ENCODE peak calls at places on chromosomes 6 and 20, in six cellular contexts. One of them, this sample, is unnamed.

GRCh38 chr6:40894962-40895799 is 143.8 kb downstream of the UNC5CL start:
- DNase-seq in HCT116: peak; percentile 40
- DNase-seq in psoas muscle: peak; percentile 73
- DNase-seq in mucosa of descending colon: peak; percentile 70
- DNase-seq in hepatocyte: peak; percentile 82
- DNase-seq in endodermal cell: peak; percentile 94
- DNase-seq in this sample: no peak

GRCh38 chr6:29926795-29927427 is 15.4 kb upstream of the HLA-A start:
- DNase-seq in HCT116: no peak
- DNase-seq in psoas muscle: peak; percentile 81
- DNase-seq in mucosa of descending colon: peak; percentile 91
- DNase-seq in hepatocyte: peak; percentile 66
- DNase-seq in endodermal cell: peak; percentile 78
- DNase-seq in this sample: peak; percentile 78

GRCh38 chr6:107917468-107918375 is 40.3 kb downstream of the SEC63 start:
- DNase-seq in HCT116: peak; percentile 7
- DNase-seq in psoas muscle: no peak
- DNase-seq in mucosa of descending colon: no peak
- DNase-seq in hepatocyte: no peak
- DNase-seq in endodermal cell: peak; percentile 62
- DNase-seq in this sample: no peak

GRCh38 chr6:122381494-122382083 is 17.9 kb upstream of the HSF2 start:
- DNase-seq in HCT116: peak; percentile 68
- DNase-seq in psoas muscle: peak; percentile 56
- DNase-seq in mucosa of descending colon: peak; percentile 72
- DNase-seq in hepatocyte: peak; percentile 84
- DNase-seq in endodermal cell: peak; percentile 82
- DNase-seq in this sample: peak; percentile 17

GRCh38 chr6:97765480-97765879 is 482.5 kb upstream of the MMS22L start:
- DNase-seq in HCT116: no peak
- DNase-seq in psoas muscle: no peak
- DNase-seq in mucosa of descending colon: no peak
- DNase-seq in hepatocyte: no peak
- DNase-seq in endodermal cell: no peak
- DNase-seq in this sample: no peak

GRCh38 chr6:8993111-8993510 is 557.8 kb upstream of the SLC35B3 start:
- DNase-seq in HCT116: no peak
- DNase-seq in psoas muscle: no peak
- DNase-seq in mucosa of descending colon: no peak
- DNase-seq in hepatocyte: no peak
- DNase-seq in endodermal cell: no peak
- DNase-seq in this sample: no peak

GRCh38 chr6:76771076-76771634 is 692.1 kb downstream of the HTR1B start:
- DNase-seq in HCT116: no peak
- DNase-seq in psoas muscle: no peak
- DNase-seq in mucosa of descending colon: no peak
- DNase-seq in hepatocyte: no peak
- DNase-seq in endodermal cell: no peak
- DNase-seq in this sample: no peak

GRCh38 chr6:56802570-56802969 is 152.3 kb upstream of the BEND6 start:
- DNase-seq in HCT116: no peak
- DNase-seq in psoas muscle: no peak
- DNase-seq in mucosa of descending colon: peak; percentile 23
- DNase-seq in hepatocyte: no peak
- DNase-seq in endodermal cell: no peak
- DNase-seq in this sample: no peak

GRCh38 chr6:16318538-16318937 is 80.2 kb downstream of the GMPR start:
- DNase-seq in HCT116: no peak
- DNase-seq in psoas muscle: no peak
- DNase-seq in mucosa of descending colon: no peak
- DNase-seq in hepatocyte: no peak
- DNase-seq in endodermal cell: no peak
- DNase-seq in this sample: peak; percentile 17

GRCh38 chr20:21523895-21524294 is 10.0 kb upstream of the NKX2-2 start:
- DNase-seq in HCT116: no peak
- DNase-seq in psoas muscle: no peak
- DNase-seq in mucosa of descending colon: no peak
- DNase-seq in hepatocyte: no peak
- DNase-seq in endodermal cell: no peak
- DNase-seq in this sample: no peak

GRCh38 chr6:160141001-160141726 is 19.5 kb downstream of the SLC22A1 start:
- DNase-seq in HCT116: no peak
- DNase-seq in psoas muscle: no peak
- DNase-seq in mucosa of descending colon: peak; percentile 32
- DNase-seq in hepatocyte: peak; percentile 61
- DNase-seq in endodermal cell: peak; percentile 20
- DNase-seq in this sample: no peak

GRCh38 chr6:34816635-34817301 is 24.9 kb downstream of the BLTP3A start:
- DNase-seq in HCT116: no peak
- DNase-seq in psoas muscle: no peak
- DNase-seq in mucosa of descending colon: no peak
- DNase-seq in hepatocyte: no peak
- DNase-seq in endodermal cell: no peak
- DNase-seq in this sample: no peak

GRCh38 chr20:16393836-16394235 is 179.4 kb downstream of the KIF16B start:
- DNase-seq in HCT116: no peak
- DNase-seq in psoas muscle: no peak
- DNase-seq in mucosa of descending colon: no peak
- DNase-seq in hepatocyte: no peak
- DNase-seq in endodermal cell: no peak
- DNase-seq in this sample: no peak

GRCh38 chr6:164926686-164927085 is 382.7 kb downstream of the C6orf118 start:
- DNase-seq in HCT116: no peak
- DNase-seq in psoas muscle: no peak
- DNase-seq in mucosa of descending colon: no peak
- DNase-seq in hepatocyte: no peak
- DNase-seq in endodermal cell: no peak
- DNase-seq in this sample: no peak

GRCh38 chr6:42783876-42784738 is 2.3 kb downstream of the BICRAL start:
- DNase-seq in HCT116: no peak
- DNase-seq in psoas muscle: no peak
- DNase-seq in mucosa of descending colon: peak; percentile 81
- DNase-seq in hepatocyte: no peak
- DNase-seq in endodermal cell: no peak
- DNase-seq in this sample: no peak

GRCh38 chr6:47134476-47135189 is 92.5 kb upstream of the ADGRF1 start:
- DNase-seq in HCT116: peak; percentile 88
- DNase-seq in psoas muscle: no peak
- DNase-seq in mucosa of descending colon: peak; percentile 47
- DNase-seq in hepatocyte: peak; percentile 68
- DNase-seq in endodermal cell: no peak
- DNase-seq in this sample: no peak

GRCh38 chr6:6806793-6807518 is 218.4 kb downstream of the LY86 start:
- DNase-seq in HCT116: no peak
- DNase-seq in psoas muscle: no peak
- DNase-seq in mucosa of descending colon: peak; percentile 39
- DNase-seq in hepatocyte: no peak
- DNase-seq in endodermal cell: peak; percentile 21
- DNase-seq in this sample: no peak

GRCh38 chr6:84410377-84410776 is 182.9 kb upstream of the CEP162 start:
- DNase-seq in HCT116: no peak
- DNase-seq in psoas muscle: no peak
- DNase-seq in mucosa of descending colon: no peak
- DNase-seq in hepatocyte: no peak
- DNase-seq in endodermal cell: no peak
- DNase-seq in this sample: no peak

GRCh38 chr6:140379919-140380318 is 1005.5 kb upstream of the CITED2 start:
- DNase-seq in HCT116: no peak
- DNase-seq in psoas muscle: no peak
- DNase-seq in mucosa of descending colon: no peak
- DNase-seq in hepatocyte: peak; percentile 10
- DNase-seq in endodermal cell: no peak
- DNase-seq in this sample: no peak

GRCh38 chr6:72826744-72827438 is 205.0 kb downstream of the KCNQ5 start:
- DNase-seq in HCT116: no peak
- DNase-seq in psoas muscle: no peak
- DNase-seq in mucosa of descending colon: no peak
- DNase-seq in hepatocyte: no peak
- DNase-seq in endodermal cell: no peak
- DNase-seq in this sample: no peak

GRCh38 chr20:53030061-53030460 is 57.9 kb downstream of the TSHZ2 start:
- DNase-seq in HCT116: no peak
- DNase-seq in psoas muscle: no peak
- DNase-seq in mucosa of descending colon: no peak
- DNase-seq in hepatocyte: no peak
- DNase-seq in endodermal cell: no peak
- DNase-seq in this sample: no peak

GRCh38 chr6:160393966-160394653 is 45.9 kb downstream of the SLC22A3 start:
- DNase-seq in HCT116: no peak
- DNase-seq in psoas muscle: no peak
- DNase-seq in mucosa of descending colon: no peak
- DNase-seq in hepatocyte: peak; percentile 86
- DNase-seq in endodermal cell: peak; percentile 83
- DNase-seq in this sample: no peak

GRCh38 chr20:25039697-25040437 is 18.1 kb downstream of the ACSS1 start:
- DNase-seq in HCT116: no peak
- DNase-seq in psoas muscle: peak; percentile 97
- DNase-seq in mucosa of descending colon: peak; percentile 88
- DNase-seq in hepatocyte: peak; percentile 61
- DNase-seq in endodermal cell: no peak
- DNase-seq in this sample: no peak

GRCh38 chr6:25193147-25193864 is 85.9 kb upstream of the CARMIL1 start:
- DNase-seq in HCT116: peak; percentile 58
- DNase-seq in psoas muscle: no peak
- DNase-seq in mucosa of descending colon: no peak
- DNase-seq in hepatocyte: peak; percentile 56
- DNase-seq in endodermal cell: no peak
- DNase-seq in this sample: no peak
- H3K4me3 ChIP-seq in HCT116: no peak overlapping the region
- H3K4me3 ChIP-seq in psoas muscle: no peak overlapping the region
- H3K4me3 ChIP-seq in mucosa of descending colon: no peak overlapping the region
- H3K4me3 ChIP-seq in hepatocyte: no peak overlapping the region
- H3K4me3 ChIP-seq in endodermal cell: no peak overlapping the region
- H3K4me3 ChIP-seq in this sample: no peak overlapping the region

DNA sequence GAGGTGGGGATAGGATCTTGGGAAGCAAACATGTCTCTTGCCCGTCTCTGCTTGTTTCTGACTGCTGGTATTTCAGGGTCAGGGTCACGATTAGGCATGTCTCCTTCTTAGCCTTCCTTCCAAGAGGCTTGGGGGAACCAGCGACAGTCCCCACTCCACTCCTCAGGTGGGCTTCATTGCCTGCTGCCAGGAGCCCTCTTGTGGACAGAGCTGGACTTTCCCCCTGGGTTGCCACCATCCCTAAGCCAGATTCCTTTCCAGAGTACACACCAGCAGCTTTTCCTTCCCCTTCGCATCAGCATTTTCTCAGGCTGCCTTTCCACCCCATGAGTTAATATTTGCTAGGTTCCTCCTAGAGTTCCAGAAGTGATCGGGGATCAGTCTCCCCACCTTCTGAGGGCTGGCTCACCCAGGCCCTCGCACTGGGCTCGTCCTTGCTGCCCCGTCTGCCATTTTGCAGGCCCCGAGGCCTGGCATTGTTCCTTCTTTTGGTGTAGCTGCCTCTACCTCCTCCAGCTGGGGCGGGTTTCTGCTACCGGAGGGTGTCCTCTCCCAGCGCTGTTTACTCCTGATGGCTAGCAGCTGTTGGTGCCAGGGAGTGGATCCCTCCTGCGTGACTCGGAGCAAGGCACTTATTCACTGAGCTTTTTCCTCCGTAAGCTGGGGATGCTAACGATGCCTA is 8.8 kb upstream of the C20orf144 start:
- DNase-seq in HCT116: peak; percentile 35
- DNase-seq in psoas muscle: no peak
- DNase-seq in mucosa of descending colon: peak; percentile 76
- DNase-seq in hepatocyte: peak; percentile 89
- DNase-seq in endodermal cell: peak; percentile 94
- DNase-seq in this sample: no peak
- H3K4me3 ChIP-seq in HCT116: no peak overlapping the region
- H3K4me3 ChIP-seq in psoas muscle: peak overlapping the region; percentile 15
- H3K4me3 ChIP-seq in mucosa of descending colon: no peak overlapping the region
- H3K4me3 ChIP-seq in hepatocyte: no peak overlapping the region
- H3K4me3 ChIP-seq in endodermal cell: no peak overlapping the region
- H3K4me3 ChIP-seq in this sample: no peak overlapping the region

GRCh38 chr6:74606488-74607135 is 599.2 kb downstream of the COL12A1 start:
- DNase-seq in HCT116: no peak
- DNase-seq in psoas muscle: no peak
- DNase-seq in mucosa of descending colon: no peak
- DNase-seq in hepatocyte: no peak
- DNase-seq in endodermal cell: no peak
- DNase-seq in this sample: no peak
- H3K4me3 ChIP-seq in HCT116: no peak overlapping the region
- H3K4me3 ChIP-seq in psoas muscle: no peak overlapping the region
- H3K4me3 ChIP-seq in mucosa of descending colon: no peak overlapping the region
- H3K4me3 ChIP-seq in hepatocyte: no peak overlapping the region
- H3K4me3 ChIP-seq in endodermal cell: no peak overlapping the region
- H3K4me3 ChIP-seq in this sample: no peak overlapping the region

GRCh38 chr20:31835554-31835953 is 9.8 kb downstream of the FOXS1 start:
- DNase-seq in HCT116: no peak
- DNase-seq in psoas muscle: no peak
- DNase-seq in mucosa of descending colon: no peak
- DNase-seq in hepatocyte: no peak
- DNase-seq in endodermal cell: no peak
- DNase-seq in this sample: no peak

GRCh38 chr20:31831211-31831610 is 12.1 kb downstream of the MYLK2 start:
- DNase-seq in HCT116: no peak
- DNase-seq in psoas muscle: no peak
- DNase-seq in mucosa of descending colon: no peak
- DNase-seq in hepatocyte: no peak
- DNase-seq in endodermal cell: no peak
- DNase-seq in this sample: no peak

GRCh38 chr20:31833931-31834521 is 11.4 kb downstream of the FOXS1 start:
- DNase-seq in HCT116: no peak
- DNase-seq in psoas muscle: no peak
- DNase-seq in mucosa of descending colon: no peak
- DNase-seq in hepatocyte: no peak
- DNase-seq in endodermal cell: no peak
- DNase-seq in this sample: no peak

GRCh38 chr20:31831771-31832306 is 12.7 kb downstream of the MYLK2 start:
- DNase-seq in HCT116: no peak
- DNase-seq in psoas muscle: peak; percentile 50
- DNase-seq in mucosa of descending colon: no peak
- DNase-seq in hepatocyte: no peak
- DNase-seq in endodermal cell: no peak
- DNase-seq in this sample: no peak

DNA sequence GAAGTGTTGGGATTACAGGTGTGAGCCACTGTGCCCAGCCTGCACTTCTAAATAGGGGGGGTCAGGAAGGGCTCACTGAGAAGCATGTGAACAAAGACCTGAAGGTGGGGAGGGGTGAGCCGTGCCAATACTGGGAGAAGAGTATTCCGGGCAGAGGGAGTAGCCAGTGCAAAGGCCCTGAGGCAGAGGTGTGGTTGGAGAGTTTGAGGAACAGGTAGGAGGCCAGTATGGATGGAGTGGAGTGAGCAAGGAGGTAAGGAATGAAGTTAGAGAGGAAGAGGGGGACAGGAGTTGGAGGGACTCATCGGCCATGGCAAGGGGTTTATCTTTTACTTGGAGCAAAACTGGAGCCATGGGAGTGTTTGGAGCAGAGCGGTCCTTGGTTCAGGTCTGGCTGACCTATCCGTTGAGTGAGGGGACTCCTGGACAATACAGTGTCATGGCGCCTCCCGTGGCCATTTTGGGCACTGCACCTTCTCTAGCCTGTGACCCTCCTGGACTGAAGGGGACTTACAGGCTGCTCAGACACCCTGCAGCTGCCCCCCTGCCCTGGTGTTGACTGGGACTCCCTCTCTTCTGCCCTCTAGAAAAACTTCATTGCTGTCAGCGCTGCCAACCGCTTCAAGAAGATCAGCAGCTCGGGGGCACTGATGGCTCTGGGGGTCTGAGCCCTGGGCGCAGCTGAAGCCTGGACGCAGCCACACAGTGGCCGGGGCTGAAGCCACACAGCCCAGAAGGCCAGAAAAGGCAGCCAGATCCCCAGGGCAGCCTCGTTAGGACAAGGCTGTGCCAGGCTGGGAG is 12.1 kb downstream of the FOXS1 start:
- DNase-seq in HCT116: peak; percentile 36
- DNase-seq in psoas muscle: peak; percentile 85
- DNase-seq in mucosa of descending colon: peak; percentile 76
- DNase-seq in hepatocyte: peak; percentile 79
- DNase-seq in endodermal cell: peak; percentile 99
- DNase-seq in this sample: peak; percentile 40
- H3K4me3 ChIP-seq in HCT116: no peak overlapping the region
- H3K4me3 ChIP-seq in psoas muscle: no peak overlapping the region
- H3K4me3 ChIP-seq in mucosa of descending colon: no peak overlapping the region
- H3K4me3 ChIP-seq in hepatocyte: no peak overlapping the region
- H3K4me3 ChIP-seq in endodermal cell: no peak overlapping the region
- H3K4me3 ChIP-seq in this sample: no peak overlapping the region